ENCODE peak calls at places on chromosomes 16 and 17, in nine cellular contexts. V is endothelial cell of umbilical vein, A is thyroid gland, I is IMR-90, K is HCT116, Y is sigmoid colon, M is stomach, R is adrenal gland, F is tibial nerve. C is an unnamed sample.

GRCh38 chr17:69733171-69734014 is 318.9 kb downstream of the MAP2K6 start:
- DNase-seq in V (peak; percentile 67), A (peak; percentile 17), I (peak; percentile 88), K (no peak), Y (no peak), M (no peak), R (peak; percentile 21), F (no peak), C (peak; percentile 67)

GRCh38 chr17:4895676-4896331 is 3.5 kb upstream of the C17orf107 start:
- DNase-seq in V (no peak), A (no peak), I (no peak), K (no peak), Y (no peak), M (no peak), R (no peak), F (no peak), C (no peak)

GRCh38 chr17:8894673-8895578 is 27.5 kb upstream of the PIK3R6 start:
- DNase-seq in V (peak; percentile 59), A (peak; percentile 64), I (peak; percentile 59), K (peak; percentile 39), Y (no peak), M (peak; percentile 70), R (peak; percentile 52), F (peak; percentile 70), C (peak; percentile 46)

GRCh38 chr17:10649031-10649430 is 8.1 kb downstream of the MYH3 start:
- DNase-seq in V (no peak), A (no peak), I (peak; percentile 59), K (no peak), Y (no peak), M (no peak), R (no peak), F (no peak), C (no peak)

GRCh38 chr17:17844500-17844899 is 7.7 kb upstream of the SREBF1 start:
- DNase-seq in V (no peak), A (no peak), I (no peak), K (no peak), Y (no peak), M (no peak), R (no peak), F (no peak), C (no peak)

GRCh38 chr16:53511403-53512280 is 8.6 kb upstream of the AKTIP start:
- DNase-seq in V (no peak), A (no peak), I (no peak), K (no peak), Y (no peak), M (no peak), R (peak; percentile 9), F (no peak), C (no peak)

GRCh38 chr17:27663862-27664605 is 33.0 kb downstream of the LGALS9 start:
- DNase-seq in V (no peak), A (no peak), I (no peak), K (no peak), Y (no peak), M (no peak), R (no peak), F (no peak), C (no peak)

GRCh38 chr17:80786887-80787286 is 204.8 kb upstream of the CHMP6 start:
- DNase-seq in V (no peak), A (no peak), I (no peak), K (no peak), Y (no peak), M (no peak), R (no peak), F (no peak), C (no peak)

GRCh38 chr17:61411944-61412859 is 12.6 kb downstream of the TBX2 start:
- DNase-seq in V (peak; percentile 70), A (peak; percentile 70), I (peak; percentile 75), K (peak; percentile 49), Y (peak; percentile 90), M (peak; percentile 82), R (peak; percentile 64), F (peak; percentile 64), C (peak; percentile 65)

GRCh38 chr17:71071837-71072236 is 902.5 kb downstream of the KCNJ2 start:
- DNase-seq in V (no peak), A (no peak), I (peak; percentile 99), K (peak; percentile 98), Y (no peak), M (no peak), R (peak; percentile 24), F (no peak), C (no peak)

GRCh38 chr16:77290451-77291110 is 91.4 kb downstream of the SYCE1L start:
- DNase-seq in V (no peak), A (no peak), I (peak; percentile 59), K (no peak), Y (no peak), M (no peak), R (no peak), F (no peak), C (no peak)

GRCh38 chr16:56910114-56910511 is 21.8 kb upstream of the HERPUD1 start:
- DNase-seq in V (no peak), A (no peak), I (no peak), K (no peak), Y (no peak), M (no peak), R (no peak), F (no peak), C (no peak)

GRCh38 chr16:83443972-83444371 is 363.8 kb upstream of the HSBP1 start:
- DNase-seq in V (no peak), A (no peak), I (no peak), K (no peak), Y (no peak), M (no peak), R (no peak), F (no peak), C (no peak)

GRCh38 chr16:88264641-88265285 is 118.0 kb upstream of the ZNF469 start:
- DNase-seq in V (peak; percentile 91), A (peak; percentile 96), I (peak; percentile 94), K (peak; percentile 85), Y (peak; percentile 99), M (peak; percentile 94), R (peak; percentile 97), F (peak; percentile 96), C (peak; percentile 89)

GRCh38 chr16:19607610-19608280 is 52.2 kb downstream of the VPS35L start:
- DNase-seq in V (peak; percentile 41), A (no peak), I (peak; percentile 14), K (no peak), Y (no peak), M (no peak), R (no peak), F (no peak), C (no peak)

GRCh38 chr17:13671341-13671740 is 69.6 kb upstream of the HS3ST3A1 start:
- DNase-seq in V (no peak), A (no peak), I (no peak), K (no peak), Y (no peak), M (no peak), R (no peak), F (no peak), C (no peak)

GRCh38 chr16:70529051-70529777 is 5.6 kb downstream of the SF3B3 start:
- DNase-seq in V (peak; percentile 69), A (no peak), I (peak; percentile 79), K (peak; percentile 15), Y (no peak), M (no peak), R (no peak), F (peak; percentile 12), C (no peak)

GRCh38 chr17:57490890-57491289 is 234.6 kb downstream of the MSI2 start:
- DNase-seq in V (no peak), A (peak; percentile 96), I (no peak), K (no peak), Y (peak; percentile 32), M (no peak), R (no peak), F (no peak), C (peak; percentile 17)

GRCh38 chr17:57496382-57496781 is 240.1 kb downstream of the MSI2 start:
- DNase-seq in V (no peak), A (no peak), I (no peak), K (no peak), Y (peak; percentile 54), M (no peak), R (no peak), F (no peak), C (no peak)

GRCh38 chr17:57493171-57493570 is 236.8 kb downstream of the MSI2 start:
- DNase-seq in V (no peak), A (no peak), I (no peak), K (no peak), Y (no peak), M (no peak), R (no peak), F (no peak), C (no peak)

GRCh38 chr17:57494446-57494845 is 238.1 kb downstream of the MSI2 start:
- DNase-seq in V (no peak), A (peak; percentile 61), I (no peak), K (no peak), Y (no peak), M (no peak), R (no peak), F (no peak), C (no peak)

GRCh38 chr17:57493625-57494024 is 237.3 kb downstream of the MSI2 start:
- DNase-seq in V (no peak), A (no peak), I (no peak), K (no peak), Y (no peak), M (no peak), R (no peak), F (no peak), C (no peak)
- TF ChIP-seq CTCF in V (no peak), A (no peak), I (no peak), K (no peak), Y (no peak), M (no peak), R (no peak), F (no peak), C (no peak)

GRCh38 chr16:23859713-23860269 is 24.0 kb downstream of the PRKCB start:
- DNase-seq in V (no peak), A (no peak), I (no peak), K (no peak), Y (no peak), M (no peak), R (no peak), F (no peak), C (no peak)
- H3K4me1 ChIP-seq in V (no peaks in the 10 kb centered on the region), A (no peaks in the 10 kb centered on the region), I (no peaks in the 10 kb centered on the region), K (no peaks in the 10 kb centered on the region), Y (no peaks in the 10 kb centered on the region), M (peaks cover 34% of the 10 kb centered on the region), R (no peaks in the 10 kb centered on the region), F (peaks cover 23% of the 10 kb centered on the region), C (no peaks in the 10 kb centered on the region)

GRCh38 chr17:7483238-7484066 is 714 bp upstream of the POLR2A start:
- DNase-seq in V (peak; percentile 75), A (peak; percentile 97), I (peak; percentile 93), K (peak; percentile 79), Y (peak; percentile 99), M (peak; percentile 90), R (peak; percentile 97), F (peak; percentile 99), C (peak; percentile 95)
- TF ChIP-seq POLR2A in V (peak; percentile 42), A (no peak), I (no peak), K (peak; percentile 19), Y (peak; percentile 70), M (peak; percentile 60), R (no peak), F (peak; percentile 50), C (peak; percentile 75)

DNA sequence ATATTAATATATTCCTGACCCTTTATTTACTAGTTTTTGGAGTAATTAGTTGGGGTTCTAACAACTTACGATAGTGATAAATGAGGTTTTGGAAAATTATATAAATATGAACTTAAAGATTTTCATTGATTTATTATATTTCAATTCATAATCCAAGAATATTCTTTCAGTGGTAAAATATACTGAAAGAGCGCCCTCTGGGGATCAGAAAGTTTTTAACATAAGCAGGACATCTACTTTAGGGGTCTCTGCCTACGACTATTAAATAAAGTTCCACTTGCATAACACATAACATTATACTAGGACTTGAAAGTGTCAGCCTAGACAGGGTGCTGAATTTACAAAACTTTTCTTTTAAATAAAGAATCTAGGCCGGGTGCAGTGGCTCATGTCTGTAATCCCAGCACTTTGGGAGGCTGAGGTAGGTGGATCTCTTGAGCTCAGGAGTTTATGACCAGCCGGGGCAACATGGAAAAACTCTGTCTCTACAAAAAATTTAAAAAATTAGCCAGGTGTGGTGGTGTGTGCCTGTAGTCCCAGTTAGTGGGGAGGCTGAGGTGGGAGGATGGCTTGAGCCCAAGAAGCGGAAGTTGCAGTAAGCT is 15.6 kb downstream of the RFWD3 start:
- DNase-seq in V (peak; percentile 27), A (no peak), I (no peak), K (peak; percentile 2), Y (no peak), M (no peak), R (no peak), F (peak; percentile 20), C (no peak)
- TF ChIP-seq CTCF in V (peak; percentile 27), A (no peak), I (peak; percentile 50), K (peak; percentile 54), Y (no peak), M (no peak), R (peak; percentile 10), F (peak; percentile 25), C (peak; percentile 34)